ENCODE peak calls at places on chromosomes 13 and 19, in four cellular contexts. One of them, this sample, is unnamed.

GRCh38 chr13:52842440-52842839 is 6.0 kb downstream of the PCDH8 start:
- DNase-seq in WTC11: no peak
- DNase-seq in SK-N-SH: peak
- DNase-seq in K562: no peak
- DNase-seq in this sample: peak

GRCh38 chr13:20291675-20292074 is 59.6 kb upstream of the GJB6 start:
- DNase-seq in WTC11: no peak
- DNase-seq in SK-N-SH: no peak
- DNase-seq in K562: no peak
- DNase-seq in this sample: no peak

GRCh38 chr13:98041081-98041820 is 87.8 kb downstream of the IPO5 start:
- DNase-seq in WTC11: no peak
- DNase-seq in SK-N-SH: no peak
- DNase-seq in K562: no peak
- DNase-seq in this sample: no peak

GRCh38 chr13:80342541-80343371 is 1.8 kb upstream of the SPRY2 start:
- DNase-seq in WTC11: peak
- DNase-seq in SK-N-SH: peak
- DNase-seq in K562: peak
- DNase-seq in this sample: peak

GRCh38 chr19:10419646-10420443 is 493 bp upstream of the PDE4A start:
- DNase-seq in WTC11: peak
- DNase-seq in SK-N-SH: peak
- DNase-seq in K562: peak
- DNase-seq in this sample: no peak

GRCh38 chr19:7672522-7672921 is 3.7 kb downstream of the RETN start:
- DNase-seq in WTC11: no peak
- DNase-seq in SK-N-SH: no peak
- DNase-seq in K562: no peak
- DNase-seq in this sample: no peak

GRCh38 chr13:99150575-99151370 is 49.9 kb upstream of the UBAC2 start:
- DNase-seq in WTC11: no peak
- DNase-seq in SK-N-SH: no peak
- DNase-seq in K562: no peak
- DNase-seq in this sample: no peak

GRCh38 chr13:49530452-49530851 is 34.7 kb downstream of the PHF11 start:
- DNase-seq in WTC11: no peak
- DNase-seq in SK-N-SH: no peak
- DNase-seq in K562: no peak
- DNase-seq in this sample: no peak

GRCh38 chr13:30898721-30899188 is 7.3 kb upstream of the MEDAG start:
- DNase-seq in WTC11: no peak
- DNase-seq in SK-N-SH: no peak
- DNase-seq in K562: no peak
- DNase-seq in this sample: peak

GRCh38 chr13:84563611-84564010 is 681.3 kb upstream of the SLITRK1 start:
- DNase-seq in WTC11: no peak
- DNase-seq in SK-N-SH: no peak
- DNase-seq in K562: no peak
- DNase-seq in this sample: no peak

GRCh38 chr13:29763426-29764180 is 86.8 kb downstream of the UBL3 start:
- DNase-seq in WTC11: no peak
- DNase-seq in SK-N-SH: no peak
- DNase-seq in K562: no peak
- DNase-seq in this sample: no peak

GRCh38 chr13:96994030-96994848 is at the start of gene OXGR1:
- DNase-seq in WTC11: peak
- DNase-seq in SK-N-SH: peak
- DNase-seq in K562: peak
- DNase-seq in this sample: no peak

GRCh38 chr13:22451345-22451744 is 729.4 kb upstream of the SGCG start:
- DNase-seq in WTC11: no peak
- DNase-seq in SK-N-SH: no peak
- DNase-seq in K562: no peak
- DNase-seq in this sample: peak

GRCh38 chr13:94020426-94020825 is 459.1 kb downstream of the DCT start:
- DNase-seq in WTC11: no peak
- DNase-seq in SK-N-SH: no peak
- DNase-seq in K562: no peak
- DNase-seq in this sample: no peak

GRCh38 chr13:33180009-33180804 is 105.3 kb downstream of the STARD13 start:
- DNase-seq in WTC11: no peak
- DNase-seq in SK-N-SH: no peak
- DNase-seq in K562: no peak
- DNase-seq in this sample: peak

GRCh38 chr13:53694814-53695533 is 666.4 kb downstream of the OLFM4 start:
- DNase-seq in WTC11: no peak
- DNase-seq in SK-N-SH: no peak
- DNase-seq in K562: no peak
- DNase-seq in this sample: no peak

GRCh38 chr13:92317066-92317465 is 909.5 kb upstream of the GPC6 start:
- DNase-seq in WTC11: no peak
- DNase-seq in SK-N-SH: no peak
- DNase-seq in K562: no peak
- DNase-seq in this sample: no peak

GRCh38 chr13:41985788-41986508 is 25.0 kb upstream of the VWA8 start:
- DNase-seq in WTC11: no peak
- DNase-seq in SK-N-SH: peak
- DNase-seq in K562: no peak
- DNase-seq in this sample: no peak

GRCh38 chr13:19888799-19889198 is 25.4 kb upstream of the ZMYM5 start:
- DNase-seq in WTC11: no peak
- DNase-seq in SK-N-SH: peak
- DNase-seq in K562: no peak
- DNase-seq in this sample: no peak

GRCh38 chr19:14368011-14368513 is 13.2 kb upstream of the ADGRE5 start:
- DNase-seq in WTC11: no peak
- DNase-seq in SK-N-SH: no peak
- DNase-seq in K562: peak
- DNase-seq in this sample: no peak

GRCh38 chr13:92196566-92197256 is 798.3 kb downstream of the GPC5 start:
- DNase-seq in WTC11: no peak
- DNase-seq in SK-N-SH: peak
- DNase-seq in K562: no peak
- DNase-seq in this sample: no peak

GRCh38 chr19:35963514-35963913 is 27.3 kb downstream of the LRFN3 start:
- DNase-seq in WTC11: peak
- DNase-seq in SK-N-SH: no peak
- DNase-seq in K562: peak
- DNase-seq in this sample: peak

GRCh38 chr19:6687117-6687516 is 17.2 kb upstream of the TNFSF14 start:
- DNase-seq in WTC11: no peak
- DNase-seq in SK-N-SH: no peak
- DNase-seq in K562: no peak
- DNase-seq in this sample: no peak

GRCh38 chr13:111115841-111116500 is 861 bp downstream of the ARHGEF7 start:
- DNase-seq in WTC11: peak
- DNase-seq in SK-N-SH: peak
- DNase-seq in K562: no peak
- DNase-seq in this sample: peak

GRCh38 chr19:41554902-41555301 is 21.1 kb upstream of the CEACAM21 start:
- DNase-seq in WTC11: no peak
- DNase-seq in SK-N-SH: no peak
- DNase-seq in K562: no peak
- DNase-seq in this sample: no peak

GRCh38 chr19:48874309-48875135 is 2.3 kb downstream of the PPP1R15A start:
- DNase-seq in WTC11: no peak
- DNase-seq in SK-N-SH: no peak
- DNase-seq in K562: peak
- DNase-seq in this sample: no peak

GRCh38 chr13:101425623-101426022 is 9.3 kb upstream of the NALCN start:
- DNase-seq in WTC11: no peak
- DNase-seq in SK-N-SH: no peak
- DNase-seq in K562: no peak
- DNase-seq in this sample: no peak

GRCh38 chr13:97226788-97227627 is 4.9 kb downstream of the MBNL2 start:
- DNase-seq in WTC11: no peak
- DNase-seq in SK-N-SH: no peak
- DNase-seq in K562: peak
- DNase-seq in this sample: no peak

GRCh38 chr13:33107403-33107760 is 91.2 kb downstream of the KL start:
- DNase-seq in WTC11: no peak
- DNase-seq in SK-N-SH: no peak
- DNase-seq in K562: no peak
- DNase-seq in this sample: no peak

GRCh38 chr13:55341891-55342290 is 1798.8 kb upstream of the PRR20A start:
- DNase-seq in WTC11: no peak
- DNase-seq in SK-N-SH: no peak
- DNase-seq in K562: no peak
- DNase-seq in this sample: no peak

GRCh38 chr13:82878536-82878935 is 1003.7 kb downstream of the SLITRK1 start:
- DNase-seq in WTC11: no peak
- DNase-seq in SK-N-SH: no peak
- DNase-seq in K562: no peak
- DNase-seq in this sample: no peak

GRCh38 chr19:19652482-19653295 is 9.2 kb upstream of the GMIP start:
- DNase-seq in WTC11: no peak
- DNase-seq in SK-N-SH: peak
- DNase-seq in K562: no peak
- DNase-seq in this sample: no peak

GRCh38 chr19:41328818-41329220 is 18.8 kb downstream of the CCDC97 start:
- DNase-seq in WTC11: no peak
- DNase-seq in SK-N-SH: no peak
- DNase-seq in K562: no peak
- DNase-seq in this sample: no peak

GRCh38 chr13:113448885-113449692 is 4.2 kb downstream of the ADPRHL1 start:
- DNase-seq in WTC11: no peak
- DNase-seq in SK-N-SH: no peak
- DNase-seq in K562: peak
- DNase-seq in this sample: peak

GRCh38 chr19:40717325-40717879 is 490 bp downstream of the ITPKC start:
- DNase-seq in WTC11: no peak
- DNase-seq in SK-N-SH: no peak
- DNase-seq in K562: peak
- DNase-seq in this sample: no peak

GRCh38 chr19:1591421-1592022 is 1.1 kb downstream of the MBD3 start:
- DNase-seq in WTC11: no peak
- DNase-seq in SK-N-SH: peak
- DNase-seq in K562: no peak
- DNase-seq in this sample: no peak
- TF ChIP-seq FOXJ3 in WTC11: no peak
- TF ChIP-seq FOXJ3 in SK-N-SH: no peak
- TF ChIP-seq FOXJ3 in K562: no peak
- TF ChIP-seq FOXJ3 in this sample: no peak

DNA sequence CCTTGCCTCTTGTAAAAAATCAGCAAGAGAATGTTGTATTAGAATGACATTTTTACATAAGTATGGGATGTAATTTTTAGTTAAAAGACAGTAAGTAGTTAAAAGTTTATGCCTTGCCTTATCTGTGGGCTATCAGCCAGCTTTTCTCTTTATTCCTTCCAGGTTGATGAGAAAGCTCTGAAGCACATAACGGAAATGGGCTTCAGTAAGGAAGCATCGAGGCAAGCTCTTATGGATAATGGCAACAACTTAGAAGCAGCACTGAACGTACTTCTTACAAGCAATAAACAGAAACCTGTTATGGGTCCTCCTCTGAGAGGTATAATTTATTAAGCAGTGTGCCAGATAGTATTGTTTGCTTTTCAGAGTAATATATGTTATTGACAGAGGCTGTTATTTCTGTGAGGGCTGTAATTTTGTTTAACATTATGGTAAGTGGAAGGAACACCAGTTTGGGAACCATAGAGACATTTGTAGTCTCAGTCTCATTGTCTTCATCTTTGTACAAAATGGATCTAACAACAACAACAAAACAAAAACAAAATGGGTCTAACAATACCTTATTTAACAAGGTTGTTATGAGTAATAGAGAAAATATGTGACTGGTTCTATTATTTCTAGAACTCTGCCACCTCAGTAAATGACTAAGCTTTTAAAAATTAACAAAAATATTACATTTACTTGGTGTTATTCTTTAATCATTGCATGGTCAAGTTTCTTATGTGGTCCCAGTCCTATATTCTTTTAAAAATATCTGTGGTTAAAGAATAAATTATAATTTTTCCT is 112.8 kb downstream of the TDRD3 start:
- DNase-seq in WTC11: no peak
- DNase-seq in SK-N-SH: no peak
- DNase-seq in K562: no peak
- DNase-seq in this sample: no peak
- TF ChIP-seq FOXJ3 in WTC11: no peak
- TF ChIP-seq FOXJ3 in SK-N-SH: no peak
- TF ChIP-seq FOXJ3 in K562: no peak
- TF ChIP-seq FOXJ3 in this sample: no peak

GRCh38 chr13:50757021-50757420 is 86.5 kb downstream of the DLEU7 start:
- DNase-seq in WTC11: no peak
- DNase-seq in SK-N-SH: no peak
- DNase-seq in K562: no peak
- DNase-seq in this sample: no peak
- TF ChIP-seq FOXJ3 in WTC11: no peak
- TF ChIP-seq FOXJ3 in SK-N-SH: no peak
- TF ChIP-seq FOXJ3 in K562: no peak
- TF ChIP-seq FOXJ3 in this sample: no peak

GRCh38 chr19:2171349-2172145 is 7.8 kb downstream of the DOT1L start:
- DNase-seq in WTC11: peak
- DNase-seq in SK-N-SH: peak
- DNase-seq in K562: peak
- DNase-seq in this sample: peak
- TF ChIP-seq FOXJ3 in WTC11: no peak
- TF ChIP-seq FOXJ3 in SK-N-SH: no peak
- TF ChIP-seq FOXJ3 in K562: no peak
- TF ChIP-seq FOXJ3 in this sample: no peak

GRCh38 chr19:37998801-37999308 is 91.8 kb downstream of the SIPA1L3 start:
- DNase-seq in WTC11: no peak
- DNase-seq in SK-N-SH: no peak
- DNase-seq in K562: no peak
- DNase-seq in this sample: no peak

GRCh38 chr19:37994823-37995130 is 87.8 kb downstream of the SIPA1L3 start:
- DNase-seq in WTC11: no peak
- DNase-seq in SK-N-SH: no peak
- DNase-seq in K562: no peak
- DNase-seq in this sample: no peak

GRCh38 chr19:37999309-38000213 is 92.6 kb downstream of the SIPA1L3 start:
- DNase-seq in WTC11: no peak
- DNase-seq in SK-N-SH: no peak
- DNase-seq in K562: no peak
- DNase-seq in this sample: no peak

GRCh38 chr19:37995346-37995745 is 88.3 kb downstream of the SIPA1L3 start:
- DNase-seq in WTC11: no peak
- DNase-seq in SK-N-SH: no peak
- DNase-seq in K562: no peak
- DNase-seq in this sample: no peak

DNA sequence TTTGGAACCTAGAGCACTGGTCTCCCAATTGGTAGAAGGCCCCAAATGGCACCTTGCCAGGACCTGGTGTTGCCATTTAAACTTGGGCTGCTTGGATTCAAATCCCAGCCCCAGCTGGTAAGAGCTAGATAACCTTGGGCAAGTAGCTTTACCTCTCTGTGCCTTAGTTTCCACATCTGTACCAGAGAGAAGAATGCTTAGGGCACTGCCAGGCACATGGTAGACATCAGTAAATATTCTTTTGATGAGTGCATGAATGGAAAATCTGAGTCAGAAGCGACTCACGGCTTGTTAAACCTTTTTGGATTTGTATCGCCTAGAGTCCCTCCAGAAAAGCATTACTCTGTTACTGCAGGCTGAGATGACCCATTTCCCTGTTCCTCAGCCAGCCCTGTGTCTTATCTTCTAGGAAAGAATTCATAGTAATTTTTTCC is 90.9 kb downstream of the SIPA1L3 start:
- DNase-seq in WTC11: no peak
- DNase-seq in SK-N-SH: no peak
- DNase-seq in K562: no peak
- DNase-seq in this sample: no peak
- TF ChIP-seq FOXJ3 in WTC11: no peak
- TF ChIP-seq FOXJ3 in SK-N-SH: no peak
- TF ChIP-seq FOXJ3 in K562: no peak
- TF ChIP-seq FOXJ3 in this sample: no peak

This sample was measured in HepG2.